ENCODE peak calls at places on chromosomes 5 and 9, in eight cellular contexts. One of them, this sample, is unnamed.

GRCh38 chr9:109010676-109011655 is 2.3 kb downstream of the CTNNAL1 start:
- DNase-seq in type B pancreatic cell: no peak
- DNase-seq in astrocyte: peak; percentile 76
- DNase-seq in AG04449: peak; percentile 29
- DNase-seq in H1: no peak
- DNase-seq in progenitor cell of endocrine pancreas: no peak
- DNase-seq in HCT116: peak; percentile 57
- DNase-seq in PC-3: peak; percentile 53
- DNase-seq in this sample: no peak

GRCh38 chr9:97906236-97906831 is 16.0 kb downstream of the TRMO start:
- DNase-seq in progenitor cell of endocrine pancreas: no peak
- DNase-seq in HCT116: no peak
- DNase-seq in PC-3: no peak
- DNase-seq in type B pancreatic cell: no peak
- DNase-seq in astrocyte: no peak
- DNase-seq in AG04449: no peak
- DNase-seq in H1: no peak
- DNase-seq in this sample: no peak

GRCh38 chr9:137077010-137077747 is at the start of gene UAP1L1:
- DNase-seq in H1: peak; percentile 78
- DNase-seq in type B pancreatic cell: no peak
- DNase-seq in PC-3: peak; percentile 26
- DNase-seq in HCT116: no peak
- DNase-seq in astrocyte: peak; percentile 34
- DNase-seq in AG04449: no peak
- DNase-seq in progenitor cell of endocrine pancreas: no peak
- DNase-seq in this sample: no peak

GRCh38 chr5:55994502-55994997 is at the start of gene IL6ST:
- DNase-seq in H1: no peak
- DNase-seq in HCT116: no peak
- DNase-seq in type B pancreatic cell: no peak
- DNase-seq in astrocyte: peak; percentile 70
- DNase-seq in AG04449: no peak
- DNase-seq in PC-3: peak; percentile 49
- DNase-seq in progenitor cell of endocrine pancreas: no peak
- DNase-seq in this sample: no peak

GRCh38 chr5:146640285-146640896 is 124.4 kb upstream of the GPR151 start:
- DNase-seq in H1: no peak
- DNase-seq in AG04449: no peak
- DNase-seq in HCT116: no peak
- DNase-seq in astrocyte: no peak
- DNase-seq in PC-3: peak; percentile 11
- DNase-seq in type B pancreatic cell: no peak
- DNase-seq in progenitor cell of endocrine pancreas: no peak
- DNase-seq in this sample: no peak

GRCh38 chr5:1411099-1411498 is 34.1 kb downstream of the SLC6A3 start:
- DNase-seq in HCT116: no peak
- DNase-seq in PC-3: no peak
- DNase-seq in progenitor cell of endocrine pancreas: no peak
- DNase-seq in type B pancreatic cell: no peak
- DNase-seq in AG04449: no peak
- DNase-seq in astrocyte: no peak
- DNase-seq in H1: no peak
- DNase-seq in this sample: no peak

GRCh38 chr5:89293849-89294248 is 410.9 kb upstream of the MEF2C start:
- DNase-seq in PC-3: no peak
- DNase-seq in H1: no peak
- DNase-seq in AG04449: peak; percentile 47
- DNase-seq in HCT116: no peak
- DNase-seq in type B pancreatic cell: no peak
- DNase-seq in astrocyte: no peak
- DNase-seq in progenitor cell of endocrine pancreas: no peak
- DNase-seq in this sample: no peak

GRCh38 chr9:18799420-18799819 is 233.6 kb downstream of the SAXO1 start:
- DNase-seq in HCT116: no peak
- DNase-seq in H1: no peak
- DNase-seq in astrocyte: peak; percentile 6
- DNase-seq in PC-3: no peak
- DNase-seq in type B pancreatic cell: no peak
- DNase-seq in progenitor cell of endocrine pancreas: no peak
- DNase-seq in AG04449: no peak
- DNase-seq in this sample: no peak

GRCh38 chr9:114861273-114861672 is 55.4 kb upstream of the TNFSF15 start:
- DNase-seq in type B pancreatic cell: no peak
- DNase-seq in H1: no peak
- DNase-seq in PC-3: no peak
- DNase-seq in astrocyte: no peak
- DNase-seq in progenitor cell of endocrine pancreas: no peak
- DNase-seq in AG04449: no peak
- DNase-seq in HCT116: no peak
- DNase-seq in this sample: no peak

GRCh38 chr5:106454651-106455415 is 1215.9 kb downstream of the EFNA5 start:
- DNase-seq in astrocyte: peak; percentile 52
- DNase-seq in HCT116: peak; percentile 59
- DNase-seq in PC-3: peak; percentile 89
- DNase-seq in H1: peak; percentile 53
- DNase-seq in AG04449: no peak
- DNase-seq in progenitor cell of endocrine pancreas: no peak
- DNase-seq in type B pancreatic cell: no peak
- DNase-seq in this sample: no peak

GRCh38 chr5:38640012-38640395 is 83.6 kb upstream of the LIFR start:
- DNase-seq in PC-3: no peak
- DNase-seq in AG04449: no peak
- DNase-seq in progenitor cell of endocrine pancreas: no peak
- DNase-seq in type B pancreatic cell: no peak
- DNase-seq in astrocyte: peak; percentile 44
- DNase-seq in HCT116: no peak
- DNase-seq in H1: no peak
- DNase-seq in this sample: no peak

GRCh38 chr9:111730937-111731567 is 63.7 kb downstream of the SHOC1 start:
- DNase-seq in progenitor cell of endocrine pancreas: no peak
- DNase-seq in H1: no peak
- DNase-seq in astrocyte: peak; percentile 83
- DNase-seq in type B pancreatic cell: no peak
- DNase-seq in HCT116: no peak
- DNase-seq in PC-3: peak; percentile 54
- DNase-seq in AG04449: no peak
- DNase-seq in this sample: no peak

GRCh38 chr5:156124713-156125112 is 202.3 kb upstream of the SGCD start:
- DNase-seq in astrocyte: no peak
- DNase-seq in H1: no peak
- DNase-seq in type B pancreatic cell: no peak
- DNase-seq in progenitor cell of endocrine pancreas: no peak
- DNase-seq in PC-3: no peak
- DNase-seq in HCT116: no peak
- DNase-seq in AG04449: no peak
- DNase-seq in this sample: no peak

GRCh38 chr9:3809724-3810123 is 283.9 kb upstream of the RFX3 start:
- DNase-seq in progenitor cell of endocrine pancreas: no peak
- DNase-seq in H1: no peak
- DNase-seq in AG04449: no peak
- DNase-seq in PC-3: peak; percentile 79
- DNase-seq in type B pancreatic cell: no peak
- DNase-seq in HCT116: peak; percentile 22
- DNase-seq in astrocyte: no peak
- DNase-seq in this sample: no peak

GRCh38 chr5:149561848-149562247 is 10.6 kb upstream of the CSNK1A1 start:
- DNase-seq in progenitor cell of endocrine pancreas: no peak
- DNase-seq in astrocyte: peak; percentile 98
- DNase-seq in type B pancreatic cell: no peak
- DNase-seq in HCT116: peak; percentile 95
- DNase-seq in AG04449: peak; percentile 82
- DNase-seq in H1: no peak
- DNase-seq in PC-3: peak; percentile 99
- DNase-seq in this sample: no peak

GRCh38 chr5:134174841-134175839 is 1.6 kb downstream of the SKP1 start:
- DNase-seq in PC-3: peak; percentile 51
- DNase-seq in type B pancreatic cell: no peak
- DNase-seq in astrocyte: peak; percentile 60
- DNase-seq in progenitor cell of endocrine pancreas: no peak
- DNase-seq in AG04449: no peak
- DNase-seq in HCT116: no peak
- DNase-seq in H1: no peak
- DNase-seq in this sample: no peak

GRCh38 chr5:55231476-55232193 is 1.8 kb downstream of the CCNO start:
- DNase-seq in AG04449: no peak
- DNase-seq in H1: peak; percentile 62
- DNase-seq in astrocyte: no peak
- DNase-seq in type B pancreatic cell: no peak
- DNase-seq in HCT116: no peak
- DNase-seq in PC-3: no peak
- DNase-seq in progenitor cell of endocrine pancreas: peak; percentile 29
- DNase-seq in this sample: no peak

GRCh38 chr9:22623236-22623635 is 176.6 kb downstream of the DMRTA1 start:
- DNase-seq in PC-3: no peak
- DNase-seq in progenitor cell of endocrine pancreas: no peak
- DNase-seq in HCT116: no peak
- DNase-seq in AG04449: no peak
- DNase-seq in astrocyte: no peak
- DNase-seq in type B pancreatic cell: no peak
- DNase-seq in H1: no peak
- DNase-seq in this sample: no peak

GRCh38 chr9:115374724-115375268 is 256.8 kb upstream of the TNC start:
- DNase-seq in AG04449: no peak
- DNase-seq in astrocyte: no peak
- DNase-seq in type B pancreatic cell: no peak
- DNase-seq in H1: no peak
- DNase-seq in progenitor cell of endocrine pancreas: no peak
- DNase-seq in HCT116: no peak
- DNase-seq in PC-3: no peak
- DNase-seq in this sample: no peak

GRCh38 chr5:50889790-50890189 is 223.4 kb downstream of the PARP8 start:
- DNase-seq in HCT116: no peak
- DNase-seq in AG04449: no peak
- DNase-seq in PC-3: no peak
- DNase-seq in astrocyte: no peak
- DNase-seq in H1: no peak
- DNase-seq in progenitor cell of endocrine pancreas: no peak
- DNase-seq in type B pancreatic cell: no peak
- DNase-seq in this sample: no peak

GRCh38 chr5:87020099-87020934 is 247.4 kb upstream of the RASA1 start:
- DNase-seq in HCT116: no peak
- DNase-seq in astrocyte: no peak
- DNase-seq in PC-3: peak; percentile 73
- DNase-seq in progenitor cell of endocrine pancreas: no peak
- DNase-seq in type B pancreatic cell: no peak
- DNase-seq in H1: no peak
- DNase-seq in AG04449: no peak
- DNase-seq in this sample: no peak

GRCh38 chr5:159218595-159219023 is 9.3 kb upstream of the RNF145 start:
- DNase-seq in HCT116: no peak
- DNase-seq in H1: no peak
- DNase-seq in astrocyte: peak; percentile 14
- DNase-seq in PC-3: no peak
- DNase-seq in progenitor cell of endocrine pancreas: no peak
- DNase-seq in type B pancreatic cell: no peak
- DNase-seq in AG04449: no peak
- DNase-seq in this sample: no peak

GRCh38 chr9:70093944-70094343 is 50.3 kb downstream of the MAMDC2 start:
- DNase-seq in AG04449: no peak
- DNase-seq in type B pancreatic cell: no peak
- DNase-seq in astrocyte: no peak
- DNase-seq in HCT116: no peak
- DNase-seq in H1: no peak
- DNase-seq in PC-3: peak; percentile 64
- DNase-seq in progenitor cell of endocrine pancreas: no peak
- DNase-seq in this sample: no peak

GRCh38 chr9:137672907-137673791 is 54.3 kb downstream of the EHMT1 start:
- DNase-seq in progenitor cell of endocrine pancreas: no peak
- DNase-seq in AG04449: peak; percentile 23
- DNase-seq in type B pancreatic cell: no peak
- DNase-seq in astrocyte: peak; percentile 44
- DNase-seq in PC-3: peak; percentile 70
- DNase-seq in HCT116: peak; percentile 36
- DNase-seq in H1: no peak
- DNase-seq in this sample: no peak

GRCh38 chr9:89528131-89528530 is 30.2 kb upstream of the SEMA4D start:
- DNase-seq in PC-3: no peak
- DNase-seq in AG04449: no peak
- DNase-seq in type B pancreatic cell: no peak
- DNase-seq in progenitor cell of endocrine pancreas: no peak
- DNase-seq in HCT116: no peak
- DNase-seq in astrocyte: no peak
- DNase-seq in H1: no peak
- DNase-seq in this sample: no peak

GRCh38 chr9:37027582-37028424 is 6.3 kb downstream of the PAX5 start:
- DNase-seq in PC-3: peak; percentile 91
- DNase-seq in type B pancreatic cell: peak; percentile 95
- DNase-seq in progenitor cell of endocrine pancreas: peak; percentile 99
- DNase-seq in HCT116: peak; percentile 92
- DNase-seq in AG04449: no peak
- DNase-seq in astrocyte: peak; percentile 71
- DNase-seq in H1: peak; percentile 97
- DNase-seq in this sample: peak; percentile 95

GRCh38 chr5:100900142-100900795 is 2.8 kb downstream of the ST8SIA4 start:
- DNase-seq in PC-3: peak; percentile 53
- DNase-seq in type B pancreatic cell: no peak
- DNase-seq in AG04449: no peak
- DNase-seq in H1: peak; percentile 54
- DNase-seq in astrocyte: peak; percentile 38
- DNase-seq in progenitor cell of endocrine pancreas: no peak
- DNase-seq in HCT116: no peak
- DNase-seq in this sample: no peak
- TF ChIP-seq CTCF in PC-3: peak; percentile 54
- TF ChIP-seq CTCF in type B pancreatic cell: peak; percentile 35
- TF ChIP-seq CTCF in AG04449: no peak
- TF ChIP-seq CTCF in H1: peak; percentile 41
- TF ChIP-seq CTCF in astrocyte: peak; percentile 10
- TF ChIP-seq CTCF in progenitor cell of endocrine pancreas: peak; percentile 17
- TF ChIP-seq CTCF in HCT116: peak; percentile 17
- TF ChIP-seq CTCF in this sample: no peak

GRCh38 chr5:162068412-162068811 is 839 bp downstream of the GABRG2 start:
- DNase-seq in H1: peak; percentile 88
- DNase-seq in progenitor cell of endocrine pancreas: peak; percentile 79
- DNase-seq in HCT116: no peak
- DNase-seq in AG04449: no peak
- DNase-seq in astrocyte: no peak
- DNase-seq in PC-3: peak; percentile 65
- DNase-seq in type B pancreatic cell: peak; percentile 78
- DNase-seq in this sample: no peak
- TF ChIP-seq CTCF in H1: no peak
- TF ChIP-seq CTCF in progenitor cell of endocrine pancreas: no peak
- TF ChIP-seq CTCF in HCT116: no peak
- TF ChIP-seq CTCF in AG04449: no peak
- TF ChIP-seq CTCF in astrocyte: no peak
- TF ChIP-seq CTCF in PC-3: no peak
- TF ChIP-seq CTCF in type B pancreatic cell: no peak
- TF ChIP-seq CTCF in this sample: no peak

GRCh38 chr5:123436201-123436600 is 13.0 kb upstream of the CEP120 start:
- DNase-seq in progenitor cell of endocrine pancreas: no peak
- DNase-seq in PC-3: no peak
- DNase-seq in astrocyte: no peak
- DNase-seq in AG04449: no peak
- DNase-seq in type B pancreatic cell: no peak
- DNase-seq in H1: no peak
- DNase-seq in HCT116: no peak
- DNase-seq in this sample: no peak
- TF ChIP-seq CTCF in progenitor cell of endocrine pancreas: no peak
- TF ChIP-seq CTCF in PC-3: no peak
- TF ChIP-seq CTCF in astrocyte: no peak
- TF ChIP-seq CTCF in AG04449: no peak
- TF ChIP-seq CTCF in type B pancreatic cell: no peak
- TF ChIP-seq CTCF in H1: no peak
- TF ChIP-seq CTCF in HCT116: no peak
- TF ChIP-seq CTCF in this sample: no peak

GRCh38 chr5:3639175-3639574 is 43.5 kb downstream of the IRX1 start:
- DNase-seq in HCT116: no peak
- DNase-seq in PC-3: no peak
- DNase-seq in AG04449: no peak
- DNase-seq in type B pancreatic cell: no peak
- DNase-seq in progenitor cell of endocrine pancreas: no peak
- DNase-seq in astrocyte: no peak
- DNase-seq in H1: no peak
- DNase-seq in this sample: no peak

GRCh38 chr5:3642231-3642630 is 46.6 kb downstream of the IRX1 start:
- DNase-seq in PC-3: no peak
- DNase-seq in AG04449: no peak
- DNase-seq in astrocyte: no peak
- DNase-seq in type B pancreatic cell: no peak
- DNase-seq in progenitor cell of endocrine pancreas: no peak
- DNase-seq in HCT116: no peak
- DNase-seq in H1: no peak
- DNase-seq in this sample: peak; percentile 79
- TF ChIP-seq CTCF in PC-3: no peak
- TF ChIP-seq CTCF in AG04449: no peak
- TF ChIP-seq CTCF in astrocyte: no peak
- TF ChIP-seq CTCF in type B pancreatic cell: no peak
- TF ChIP-seq CTCF in progenitor cell of endocrine pancreas: no peak
- TF ChIP-seq CTCF in HCT116: no peak
- TF ChIP-seq CTCF in H1: no peak
- TF ChIP-seq CTCF in this sample: no peak

This sample was measured in osteocyte.